ENCODE peak calls at places on chromosomes 13 and 19, in four cellular contexts. T, N, Y and V are unnamed samples.

GRCh38 chr13:96511587-96511986 is 421.7 kb downstream of the HS6ST3 start:
- DNase-seq in T (no peak), N (no peak), Y (no peak), V (no peak)

GRCh38 chr13:76812971-76813691 is 73.1 kb downstream of the KCTD12 start:
- DNase-seq in T (no peak), N (no peak), Y (no peak), V (no peak)

GRCh38 chr13:109693213-109693612 is 93.2 kb downstream of the IRS2 start:
- DNase-seq in T (no peak), N (no peak), Y (no peak), V (no peak)

GRCh38 chr19:47351545-47351944 is 2.4 kb downstream of the DHX34 start:
- DNase-seq in T (no peak), N (peak; percentile 27), Y (peak; percentile 70), V (peak; percentile 31)

GRCh38 chr19:13208964-13209796 is 59.0 kb downstream of the IER2 start:
- DNase-seq in T (peak; percentile 34), N (no peak), Y (no peak), V (no peak)

GRCh38 chr13:79079351-79079839 is 326.7 kb downstream of the RBM26 start:
- DNase-seq in T (no peak), N (no peak), Y (no peak), V (no peak)

GRCh38 chr19:55653651-55654322 is 1.0 kb upstream of the U2AF2 start:
- DNase-seq in T (peak; percentile 98), N (peak; percentile 99), Y (peak; percentile 92), V (peak; percentile 99)

GRCh38 chr13:40130871-40131636 is 475.6 kb downstream of the COG6 start:
- DNase-seq in T (no peak), N (no peak), Y (no peak), V (no peak)

GRCh38 chr19:8355631-8356402 is 8.1 kb upstream of the ANGPTL4 start:
- DNase-seq in T (no peak), N (peak; percentile 98), Y (no peak), V (no peak)

GRCh38 chr13:112638157-112638750 is 50.3 kb upstream of the TUBGCP3 start:
- DNase-seq in T (no peak), N (no peak), Y (no peak), V (no peak)

GRCh38 chr19:41265376-41266153 is 1.4 kb downstream of the HNRNPUL1 start:
- DNase-seq in T (peak; percentile 25), N (peak; percentile 37), Y (peak; percentile 27), V (peak; percentile 26)

GRCh38 chr13:113359556-113359955 is 4.4 kb downstream of the GRTP1 start:
- DNase-seq in T (no peak), N (no peak), Y (no peak), V (no peak)

GRCh38 chr13:27349458-27349857 is 75.0 kb upstream of the GTF3A start:
- DNase-seq in T (no peak), N (peak; percentile 90), Y (no peak), V (no peak)

GRCh38 chr13:72304121-72304745 is 423.2 kb downstream of the MZT1 start:
- DNase-seq in T (no peak), N (no peak), Y (no peak), V (no peak)

GRCh38 chr13:113302940-113303339 is 5.9 kb downstream of the LAMP1 start:
- DNase-seq in T (no peak), N (peak; percentile 9), Y (no peak), V (no peak)

GRCh38 chr13:47545630-47546029 is 455.4 kb downstream of the SUCLA2 start:
- DNase-seq in T (no peak), N (no peak), Y (no peak), V (no peak)